ENCODE peak calls at places on chromosomes 5 and 9, in four cellular contexts. Q is suprapubic skin, M is sigmoid colon, L is SK-N-SH. T is an unnamed sample.

GRCh38 chr9:77725820-77726219 is 77.7 kb upstream of the GNA14 start:
- DNase-seq in Q (no peak), M (no peak), L (no peak), T (no peak)

GRCh38 chr5:133746834-133747233 is 134.5 kb upstream of the FSTL4 start:
- DNase-seq in Q (no peak), M (no peak), L (peak), T (no peak)

GRCh38 chr9:95096381-95096780 is 221.1 kb downstream of the FANCC start:
- DNase-seq in Q (no peak), M (no peak), L (peak), T (no peak)

GRCh38 chr5:32949571-32949970 is 238.4 kb downstream of the NPR3 start:
- DNase-seq in Q (no peak), M (no peak), L (no peak), T (no peak)

GRCh38 chr9:135847833-135848232 is 59.5 kb downstream of the CAMSAP1 start:
- DNase-seq in Q (no peak), M (no peak), L (no peak), T (no peak)

GRCh38 chr9:112554516-112554915 is 67.9 kb downstream of the KIAA1958 start:
- DNase-seq in Q (no peak), M (no peak), L (no peak), T (no peak)

GRCh38 chr5:162037431-162037830 is 30.1 kb upstream of the GABRG2 start:
- DNase-seq in Q (no peak), M (no peak), L (no peak), T (no peak)

GRCh38 chr9:113918697-113919390 is 42.7 kb downstream of the ZNF618 start:
- DNase-seq in Q (no peak), M (no peak), L (no peak), T (no peak)

GRCh38 chr9:120563044-120563443 is 16.9 kb downstream of the CDK5RAP2 start:
- DNase-seq in Q (peak), M (no peak), L (no peak), T (no peak)

GRCh38 chr9:94511134-94511942 is 43.5 kb upstream of the PCAT7 start:
- DNase-seq in Q (no peak), M (no peak), L (no peak), T (no peak)

GRCh38 chr5:39019231-39019630 is 55.0 kb downstream of the RICTOR start:
- DNase-seq in Q (no peak), M (no peak), L (no peak), T (no peak)

GRCh38 chr5:172913117-172913850 is 45.9 kb upstream of the RPL26L1 start:
- DNase-seq in Q (no peak), M (no peak), L (no peak), T (no peak)

GRCh38 chr5:115648072-115648471 is 22.2 kb upstream of the TMED7 start:
- DNase-seq in Q (no peak), M (no peak), L (no peak), T (no peak)

GRCh38 chr9:95770653-95771131 is 104.8 kb upstream of the ERCC6L2 start:
- DNase-seq in Q (no peak), M (no peak), L (peak), T (no peak)

GRCh38 chr5:35436441-35437057 is 181.1 kb upstream of the SPEF2 start:
- DNase-seq in Q (no peak), M (no peak), L (peak), T (no peak)

GRCh38 chr9:87567988-87568800 is 70.5 kb downstream of the DAPK1 start:
- DNase-seq in Q (no peak), M (no peak), L (no peak), T (no peak)

GRCh38 chr5:103849934-103850333 is 287.3 kb upstream of the NUDT12 start:
- DNase-seq in Q (no peak), M (no peak), L (no peak), T (no peak)

GRCh38 chr5:147633173-147633572 is 123.3 kb upstream of the DPYSL3 start:
- DNase-seq in Q (no peak), M (no peak), L (no peak), T (no peak)

GRCh38 chr5:111158105-111158744 is 66.0 kb upstream of the CAMK4 start:
- DNase-seq in Q (peak), M (peak), L (peak), T (peak)

GRCh38 chr5:135107986-135108385 is 74.0 kb upstream of the PITX1 start:
- DNase-seq in Q (no peak), M (peak), L (no peak), T (no peak)

GRCh38 chr9:98503867-98504800 is 204.6 kb downstream of the GABBR2 start:
- DNase-seq in Q (no peak), M (no peak), L (no peak), T (no peak)

GRCh38 chr9:122099271-122099869 is 6.3 kb upstream of the TTLL11 start:
- DNase-seq in Q (peak), M (peak), L (peak), T (peak)

GRCh38 chr5:117027384-117027783 is 452.8 kb upstream of the SEMA6A start:
- DNase-seq in Q (no peak), M (no peak), L (no peak), T (no peak)

GRCh38 chr9:69028754-69029153 is 6.8 kb upstream of the FXN start:
- DNase-seq in Q (no peak), M (no peak), L (no peak), T (no peak)

GRCh38 chr5:168655316-168655715 is 76.1 kb upstream of the PANK3 start:
- DNase-seq in Q (no peak), M (no peak), L (no peak), T (no peak)

GRCh38 chr9:21657966-21658667 is 144.3 kb upstream of the MTAP start:
- DNase-seq in Q (no peak), M (no peak), L (no peak), T (no peak)

GRCh38 chr5:88967633-88968585 is 84.9 kb upstream of the MEF2C start:
- DNase-seq in Q (no peak), M (no peak), L (no peak), T (no peak)

GRCh38 chr9:92534199-92535159 is 1.3 kb downstream of the ECM2 start:
- DNase-seq in Q (no peak), M (no peak), L (no peak), T (no peak)

GRCh38 chr5:74641014-74641777 is 668 bp upstream of the ENC1 start:
- DNase-seq in Q (peak), M (peak), L (peak), T (peak)

DNA sequence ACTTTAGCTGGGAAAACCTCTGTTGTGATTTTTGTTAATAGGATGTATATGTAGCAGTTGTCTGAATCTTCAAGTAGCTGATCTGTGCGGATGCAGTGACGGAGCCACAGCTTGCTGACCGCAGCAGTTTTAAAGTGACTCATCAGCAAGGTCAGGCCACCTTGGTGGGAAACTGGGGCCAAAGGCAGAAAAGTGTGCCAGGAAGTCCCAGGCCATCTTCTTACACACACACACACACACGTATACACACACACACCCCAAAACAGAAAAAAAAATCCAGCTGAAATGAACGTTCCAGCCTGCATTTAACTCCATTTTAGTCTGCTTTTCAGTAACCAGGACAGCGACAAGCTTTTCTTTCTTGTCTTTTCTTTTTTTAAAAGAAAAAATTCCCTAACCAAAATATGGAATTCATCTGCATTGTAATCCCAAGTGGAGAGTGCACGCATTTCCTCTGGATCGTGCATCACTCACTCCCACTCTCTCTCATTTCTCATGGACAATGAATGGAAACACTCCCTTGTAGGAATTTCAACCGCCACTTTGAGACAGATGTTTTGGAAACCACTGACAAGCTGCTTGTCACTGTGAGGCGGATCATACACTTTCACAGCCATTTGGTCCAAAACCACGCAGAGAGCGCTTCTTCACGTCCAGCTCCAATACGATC is 103.9 kb downstream of the LHFPL2 start:
- DNase-seq in Q (no peak), M (peak), L (no peak), T (no peak)
- TF ChIP-seq EP300 in Q (no peak), M (no peak), L (no peak), T (no peak)

GRCh38 chr9:128249558-128249913 is 26.3 kb downstream of the GOLGA2 start:
- DNase-seq in Q (no peak), M (no peak), L (no peak), T (no peak)
- TF ChIP-seq EP300 in Q (no peak), M (no peak), L (no peak), T (no peak)

DNA sequence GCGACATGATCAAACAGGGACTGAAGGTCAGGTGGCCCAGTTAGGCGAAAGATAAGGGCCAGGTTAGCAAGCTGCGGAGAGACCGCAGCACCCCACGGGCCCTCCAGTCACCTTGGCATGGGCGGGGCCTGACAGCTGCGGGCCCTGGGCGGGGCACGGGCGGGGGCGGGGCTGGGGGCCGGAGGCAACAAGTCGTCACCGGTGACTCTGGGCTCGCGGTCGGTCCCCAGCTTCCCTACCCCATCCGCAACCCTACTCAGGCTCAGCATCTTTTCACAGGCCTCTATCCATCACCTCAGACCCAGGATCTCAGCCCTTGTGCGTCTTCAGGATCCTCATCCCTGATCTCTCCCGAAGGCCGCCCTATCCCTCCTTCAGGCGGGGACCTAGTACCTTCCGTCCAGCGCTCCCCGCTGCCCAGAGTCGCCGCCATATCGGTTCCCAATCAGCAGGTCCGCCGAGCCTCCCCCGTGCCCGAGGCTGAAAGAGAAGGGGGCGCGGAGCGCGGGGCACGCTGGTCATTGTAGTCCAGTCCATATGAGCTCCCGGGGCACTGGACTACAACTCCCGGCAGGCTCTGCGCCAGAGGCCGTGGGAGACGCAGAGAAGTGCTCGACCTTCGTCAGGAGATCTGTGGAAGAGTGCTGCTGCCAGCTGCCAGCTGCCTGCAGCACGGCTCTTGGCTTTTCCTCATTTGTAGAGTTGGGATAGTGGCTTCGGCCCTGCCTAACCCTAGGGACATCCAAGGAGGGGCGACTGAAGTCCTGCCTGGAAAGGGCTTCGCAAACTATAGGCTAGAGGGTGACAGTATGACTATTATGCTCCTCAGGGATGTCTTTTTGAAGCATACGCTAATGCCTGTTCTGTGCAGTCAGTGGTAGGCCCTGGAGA is at the start of gene DNAJC18:
- DNase-seq in Q (peak), M (peak), L (peak), T (peak)
- TF ChIP-seq EP300 in Q (no peak), M (no peak), L (no peak), T (peak)

DNA sequence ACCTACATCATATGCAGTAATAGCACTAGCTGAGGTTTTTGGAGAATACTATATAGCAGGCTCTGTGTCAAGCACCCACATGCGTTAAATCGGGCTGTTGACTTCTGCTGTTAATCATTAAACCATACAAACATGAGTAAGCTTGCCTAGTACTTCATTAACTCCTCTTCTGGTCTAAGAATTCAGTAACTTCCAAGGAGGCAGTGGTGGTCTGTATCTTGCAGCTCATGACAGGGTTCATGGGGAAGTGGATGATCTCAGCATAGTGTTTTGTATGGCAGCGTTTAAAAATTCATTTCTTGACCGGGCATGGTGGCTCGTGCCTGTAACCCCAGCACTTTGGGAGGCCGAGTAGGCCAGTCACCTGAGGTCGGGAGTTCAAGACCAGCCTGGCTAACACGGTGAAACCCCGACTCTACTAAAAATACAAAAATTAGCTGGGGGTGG is at the start of gene HAVCR1:
- DNase-seq in Q (no peak), M (no peak), L (no peak), T (no peak)
- TF ChIP-seq EP300 in Q (no peak), M (no peak), L (no peak), T (no peak)

DNA sequence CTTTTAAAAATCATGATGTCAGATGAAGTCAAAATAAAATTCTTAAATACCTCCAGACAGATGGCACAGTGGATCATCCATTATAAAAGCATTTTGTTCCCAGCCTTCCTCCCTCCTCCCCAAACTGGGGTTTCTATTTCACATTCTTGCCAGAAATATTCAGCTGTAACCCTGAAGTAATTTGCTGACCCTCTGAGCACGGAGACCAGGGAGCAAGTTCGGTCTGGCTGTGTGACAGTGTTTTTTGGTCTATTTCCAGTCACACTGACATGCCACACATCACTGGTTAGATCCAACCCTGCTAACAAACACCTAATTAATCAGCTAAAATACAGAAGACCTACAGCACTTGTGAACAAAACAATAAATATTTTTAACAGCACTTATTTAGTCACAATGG is 126.2 kb upstream of the DMRT1 start:
- DNase-seq in Q (no peak), M (no peak), L (no peak), T (no peak)
- TF ChIP-seq EP300 in Q (no peak), M (no peak), L (no peak), T (no peak)

DNA sequence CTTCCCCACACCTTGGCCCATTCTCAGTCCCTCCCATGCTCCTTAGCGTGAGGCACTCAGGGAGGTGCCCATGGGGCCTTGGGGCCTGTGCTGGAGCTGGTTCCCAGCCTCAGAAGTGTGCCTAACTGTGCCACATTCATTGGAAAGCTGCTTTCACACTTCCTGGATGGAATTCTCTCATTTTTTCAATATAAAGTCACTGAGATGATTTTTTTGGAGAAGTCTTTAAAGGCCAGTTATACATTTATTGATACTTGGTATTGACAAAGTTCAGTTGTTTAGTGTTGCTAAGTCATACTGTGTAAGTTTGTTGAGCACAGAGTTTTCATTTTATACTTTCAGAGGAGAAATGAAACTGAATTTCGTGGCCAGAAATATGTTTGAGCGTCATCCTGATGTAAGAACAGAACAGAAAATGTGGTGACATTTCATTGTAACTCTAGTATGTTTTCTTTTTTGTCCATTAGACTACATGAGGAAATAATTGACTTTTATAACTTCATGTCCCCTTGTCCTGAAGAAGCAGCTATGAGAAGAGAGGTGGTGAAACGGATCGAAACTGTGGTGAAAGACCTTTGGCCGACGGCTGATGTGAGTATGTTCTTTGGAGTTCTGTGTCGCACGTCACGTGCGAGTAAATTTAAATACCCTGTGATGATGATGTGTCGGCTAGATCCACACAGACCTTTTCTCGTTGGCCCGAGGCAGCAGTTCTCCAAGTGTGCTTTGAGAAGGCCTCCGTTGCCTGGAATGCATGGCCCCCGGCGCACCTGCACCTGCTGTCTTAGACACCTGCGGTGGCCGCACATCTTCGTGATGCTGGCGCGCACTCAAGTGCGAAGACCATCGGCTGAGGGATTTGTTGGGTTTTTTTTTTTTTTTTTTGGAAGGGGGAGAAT is 24.1 kb downstream of the TENT4A start:
- DNase-seq in Q (no peak), M (no peak), L (no peak), T (no peak)
- TF ChIP-seq EP300 in Q (no peak), M (no peak), L (no peak), T (no peak)